ENCODE peak calls at places on chromosomes 2 and 18, in five cellular contexts. One of them, this sample, is unnamed. For H3K9me3, the result is how much of the 10 kb centered on the place peaks cover.

GRCh38 chr2:6993230-6993640 is 76.0 kb downstream of the RNF144A start:
- DNase-seq in GM12878: no peak
- DNase-seq in neuronal stem cell: no peak
- DNase-seq in ovary: no peak
- DNase-seq in prostate gland: no peak
- DNase-seq in this sample: no peak

GRCh38 chr2:84160461-84160860 is 298.6 kb downstream of the SUCLG1 start:
- DNase-seq in prostate gland: no peak
- DNase-seq in ovary: no peak
- DNase-seq in GM12878: no peak
- DNase-seq in neuronal stem cell: no peak
- DNase-seq in this sample: no peak

GRCh38 chr2:127609818-127610217 is 36.1 kb upstream of the GPR17 start:
- DNase-seq in neuronal stem cell: no peak
- DNase-seq in ovary: no peak
- DNase-seq in GM12878: no peak
- DNase-seq in prostate gland: no peak
- DNase-seq in this sample: no peak

GRCh38 chr2:71614976-71615768 is 161.8 kb downstream of the DYSF start:
- DNase-seq in GM12878: no peak
- DNase-seq in prostate gland: no peak
- DNase-seq in ovary: peak
- DNase-seq in neuronal stem cell: no peak
- DNase-seq in this sample: peak

GRCh38 chr18:63949068-63949737 is at the start of gene HMSD:
- DNase-seq in neuronal stem cell: peak
- DNase-seq in prostate gland: no peak
- DNase-seq in GM12878: peak
- DNase-seq in ovary: peak
- DNase-seq in this sample: peak

GRCh38 chr2:72824224-72824842 is 1.5 kb downstream of the EXOC6B start:
- DNase-seq in ovary: no peak
- DNase-seq in GM12878: no peak
- DNase-seq in neuronal stem cell: no peak
- DNase-seq in prostate gland: no peak
- DNase-seq in this sample: peak

GRCh38 chr2:14387332-14387731 is 245.2 kb upstream of the LRATD1 start:
- DNase-seq in GM12878: no peak
- DNase-seq in ovary: no peak
- DNase-seq in neuronal stem cell: no peak
- DNase-seq in prostate gland: no peak
- DNase-seq in this sample: no peak

GRCh38 chr2:1455466-1455865 is 42.2 kb downstream of the TPO start:
- DNase-seq in neuronal stem cell: no peak
- DNase-seq in ovary: peak
- DNase-seq in GM12878: no peak
- DNase-seq in prostate gland: no peak
- DNase-seq in this sample: no peak

GRCh38 chr2:8659092-8659734 is 22.6 kb upstream of the ID2 start:
- DNase-seq in GM12878: no peak
- DNase-seq in ovary: no peak
- DNase-seq in neuronal stem cell: no peak
- DNase-seq in prostate gland: no peak
- DNase-seq in this sample: no peak

GRCh38 chr18:8938817-8939216 is 163.7 kb upstream of the NDUFV2 start:
- DNase-seq in ovary: no peak
- DNase-seq in GM12878: no peak
- DNase-seq in prostate gland: no peak
- DNase-seq in neuronal stem cell: no peak
- DNase-seq in this sample: no peak

GRCh38 chr2:27720004-27720551 is 51.4 kb upstream of the MRPL33 start:
- DNase-seq in neuronal stem cell: no peak
- DNase-seq in ovary: peak
- DNase-seq in prostate gland: no peak
- DNase-seq in GM12878: no peak
- DNase-seq in this sample: peak

GRCh38 chr2:217475791-217476190 is 527.0 kb downstream of the TNS1 start:
- DNase-seq in ovary: no peak
- DNase-seq in prostate gland: no peak
- DNase-seq in neuronal stem cell: no peak
- DNase-seq in GM12878: no peak
- DNase-seq in this sample: no peak

GRCh38 chr18:7414459-7414858 is 152.7 kb upstream of the PTPRM start:
- DNase-seq in prostate gland: peak
- DNase-seq in ovary: no peak
- DNase-seq in neuronal stem cell: no peak
- DNase-seq in GM12878: no peak
- DNase-seq in this sample: no peak

GRCh38 chr2:190328748-190329147 is 9.1 kb upstream of the HIBCH start:
- DNase-seq in neuronal stem cell: no peak
- DNase-seq in GM12878: no peak
- DNase-seq in ovary: no peak
- DNase-seq in prostate gland: no peak
- DNase-seq in this sample: no peak

GRCh38 chr2:89781962-89782361 is 1090.5 kb downstream of the RPIA start:
- DNase-seq in prostate gland: no peak
- DNase-seq in neuronal stem cell: no peak
- DNase-seq in GM12878: no peak
- DNase-seq in ovary: no peak
- DNase-seq in this sample: no peak
- H3K9me3 ChIP-seq in prostate gland: under half
- H3K9me3 ChIP-seq in neuronal stem cell: under half
- H3K9me3 ChIP-seq in GM12878: under half
- H3K9me3 ChIP-seq in ovary: under half
- H3K9me3 ChIP-seq in this sample: half or more

DNA sequence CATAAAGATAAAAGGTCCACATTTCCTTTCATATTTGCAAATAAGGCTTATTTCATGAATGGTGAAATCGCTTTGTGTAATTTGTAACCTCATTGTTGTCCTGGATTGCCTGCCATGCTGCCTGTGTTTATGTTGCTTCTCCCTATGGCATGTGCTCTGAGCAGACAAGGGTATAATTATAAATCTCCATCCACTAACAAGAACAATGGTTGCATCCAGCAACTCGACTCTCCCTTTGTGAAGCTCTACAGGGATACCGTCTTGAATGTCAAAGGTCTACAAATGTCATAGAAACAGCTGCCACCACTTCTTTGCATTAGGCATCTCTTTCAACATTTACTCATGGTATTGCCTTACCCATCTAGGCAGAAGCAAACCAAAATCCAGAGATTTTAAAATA is 209.6 kb downstream of the SLC8A1 start:
- DNase-seq in ovary: no peak
- DNase-seq in prostate gland: no peak
- DNase-seq in GM12878: no peak
- DNase-seq in neuronal stem cell: peak
- DNase-seq in this sample: no peak
- H3K4me3 ChIP-seq in ovary: no peak
- H3K4me3 ChIP-seq in prostate gland: no peak
- H3K4me3 ChIP-seq in GM12878: no peak
- H3K4me3 ChIP-seq in neuronal stem cell: no peak
- H3K4me3 ChIP-seq in this sample: no peak

GRCh38 chr2:238085899-238086298 is 14.2 kb upstream of the ESPNL start:
- DNase-seq in neuronal stem cell: no peak
- DNase-seq in ovary: no peak
- DNase-seq in prostate gland: no peak
- DNase-seq in GM12878: no peak
- DNase-seq in this sample: no peak
- H3K9me3 ChIP-seq in neuronal stem cell: under half
- H3K9me3 ChIP-seq in ovary: under half
- H3K9me3 ChIP-seq in prostate gland: under half
- H3K9me3 ChIP-seq in GM12878: under half
- H3K9me3 ChIP-seq in this sample: under half

DNA sequence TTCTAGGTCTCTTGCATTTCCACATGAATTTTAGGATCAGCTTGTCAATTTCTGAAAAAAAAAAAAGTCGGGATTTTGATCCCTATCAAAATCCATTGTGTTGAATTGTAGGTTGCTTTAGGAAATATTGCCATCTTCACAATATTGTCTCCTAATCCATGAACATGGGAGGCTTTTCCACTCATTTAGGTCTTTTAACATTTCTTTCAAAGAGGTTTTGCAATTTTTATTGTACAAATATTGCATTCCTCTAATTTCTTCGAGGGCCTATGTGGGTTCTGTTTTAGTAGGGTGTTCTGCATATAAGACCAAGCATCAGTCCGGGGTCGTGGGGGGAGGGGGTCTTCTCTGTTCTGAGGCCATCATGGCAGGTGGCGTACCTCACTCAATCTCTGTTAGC is 725 bp upstream of the LAMA3 start:
- DNase-seq in ovary: no peak
- DNase-seq in GM12878: no peak
- DNase-seq in neuronal stem cell: no peak
- DNase-seq in prostate gland: no peak
- DNase-seq in this sample: no peak
- H3K4me3 ChIP-seq in ovary: no peak
- H3K4me3 ChIP-seq in GM12878: no peak
- H3K4me3 ChIP-seq in neuronal stem cell: no peak
- H3K4me3 ChIP-seq in prostate gland: peak
- H3K4me3 ChIP-seq in this sample: no peak

GRCh38 chr2:76546207-76546606 is 835.5 kb upstream of the GCFC2 start:
- DNase-seq in prostate gland: no peak
- DNase-seq in GM12878: no peak
- DNase-seq in ovary: no peak
- DNase-seq in neuronal stem cell: no peak
- DNase-seq in this sample: no peak
- H3K9me3 ChIP-seq in prostate gland: under half
- H3K9me3 ChIP-seq in GM12878: under half
- H3K9me3 ChIP-seq in ovary: under half
- H3K9me3 ChIP-seq in neuronal stem cell: under half
- H3K9me3 ChIP-seq in this sample: under half

GRCh38 chr2:168524005-168524404 is 67.9 kb downstream of the CERS6 start:
- DNase-seq in ovary: no peak
- DNase-seq in neuronal stem cell: no peak
- DNase-seq in prostate gland: no peak
- DNase-seq in GM12878: no peak
- DNase-seq in this sample: no peak
- H3K4me3 ChIP-seq in ovary: no peak
- H3K4me3 ChIP-seq in neuronal stem cell: no peak
- H3K4me3 ChIP-seq in prostate gland: no peak
- H3K4me3 ChIP-seq in GM12878: no peak
- H3K4me3 ChIP-seq in this sample: no peak

GRCh38 chr2:204771693-204772092 is 226.4 kb downstream of the PARD3B start:
- DNase-seq in neuronal stem cell: no peak
- DNase-seq in GM12878: no peak
- DNase-seq in ovary: no peak
- DNase-seq in prostate gland: no peak
- DNase-seq in this sample: no peak
- H3K9me3 ChIP-seq in neuronal stem cell: under half
- H3K9me3 ChIP-seq in GM12878: under half
- H3K9me3 ChIP-seq in ovary: under half
- H3K9me3 ChIP-seq in prostate gland: under half
- H3K9me3 ChIP-seq in this sample: under half

DNA sequence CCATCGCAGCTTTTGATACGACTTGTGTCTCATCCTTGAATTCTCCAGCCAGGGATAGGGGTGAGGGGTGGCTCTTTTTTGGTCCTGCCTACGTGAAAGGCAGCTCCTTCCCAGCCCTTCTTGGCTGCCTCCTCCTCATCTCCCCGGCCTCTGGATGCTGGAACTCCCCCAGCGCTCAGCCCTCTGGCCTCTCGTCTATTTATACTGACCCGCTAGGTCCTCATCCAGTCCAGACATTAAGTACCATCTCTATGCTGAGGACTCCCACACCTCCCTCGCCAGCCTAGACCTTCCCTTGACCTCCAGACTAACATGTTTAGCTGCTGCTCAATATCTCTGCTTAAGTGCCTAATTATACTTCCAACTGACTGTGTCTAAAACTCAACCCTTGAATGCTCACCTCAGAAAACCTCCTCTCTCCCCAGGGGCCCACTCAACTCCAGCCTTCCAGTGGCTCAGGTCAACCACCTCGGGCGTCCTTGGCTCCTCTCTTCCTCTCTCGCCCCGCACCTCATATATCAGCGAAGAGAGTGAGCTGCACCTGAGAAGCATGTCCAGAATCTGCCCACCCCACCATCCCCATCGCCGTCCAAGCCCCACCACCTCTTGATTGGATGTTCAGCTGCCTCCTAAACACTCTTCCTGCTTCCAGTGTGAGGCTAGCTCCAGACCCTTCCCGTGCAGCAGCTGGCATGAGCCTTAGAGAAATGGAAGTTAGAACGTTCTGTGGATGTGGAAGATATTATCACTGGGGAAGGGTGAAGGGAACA is 34.8 kb downstream of the TOGARAM2 start:
- DNase-seq in prostate gland: no peak
- DNase-seq in neuronal stem cell: no peak
- DNase-seq in GM12878: no peak
- DNase-seq in ovary: peak
- DNase-seq in this sample: peak
- H3K4me3 ChIP-seq in prostate gland: no peak
- H3K4me3 ChIP-seq in neuronal stem cell: no peak
- H3K4me3 ChIP-seq in GM12878: no peak
- H3K4me3 ChIP-seq in ovary: no peak
- H3K4me3 ChIP-seq in this sample: no peak

DNA sequence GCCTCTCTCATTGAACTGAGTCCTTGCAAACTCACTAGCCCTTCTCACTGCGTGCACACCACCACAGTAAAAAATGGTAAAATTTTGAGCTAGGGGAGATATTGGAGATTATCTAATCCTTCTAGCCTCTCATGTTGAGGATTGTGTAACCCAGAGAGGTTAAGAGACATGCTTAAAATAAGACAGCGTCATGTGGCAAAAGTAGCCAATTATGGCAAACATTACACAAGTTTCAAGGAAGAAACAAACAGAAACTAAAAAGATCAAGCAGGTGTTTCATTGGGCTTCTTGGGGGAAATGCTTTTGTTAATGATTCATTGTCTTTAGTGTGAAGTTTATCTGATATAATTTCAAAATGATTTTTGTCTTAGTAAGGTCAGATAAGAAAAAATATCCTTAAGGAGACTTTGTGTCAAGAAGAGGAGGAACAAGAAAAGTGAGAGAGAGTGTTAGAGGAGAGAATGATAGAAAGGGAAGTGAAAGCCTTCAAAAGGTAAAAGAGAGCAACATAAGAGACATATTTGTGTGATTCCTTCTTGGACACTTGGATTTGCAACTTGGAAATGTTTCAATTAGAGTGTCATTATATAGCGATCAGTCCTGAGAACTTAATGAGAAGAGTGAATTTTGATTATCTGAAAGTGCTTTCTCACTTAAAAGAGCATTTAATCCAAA is 893.8 kb upstream of the FAM98A start:
- DNase-seq in ovary: no peak
- DNase-seq in neuronal stem cell: no peak
- DNase-seq in GM12878: no peak
- DNase-seq in prostate gland: no peak
- DNase-seq in this sample: no peak
- H3K9me3 ChIP-seq in ovary: under half
- H3K9me3 ChIP-seq in neuronal stem cell: under half
- H3K9me3 ChIP-seq in GM12878: under half
- H3K9me3 ChIP-seq in prostate gland: under half
- H3K9me3 ChIP-seq in this sample: under half

This sample was measured in cardiac muscle cell.